ENCODE peak calls at places on chromosomes 1 and 21, in six cellular contexts. J is K562, R is H1, Y is HepG2, Z is GM12878, G is HCT116. N is an unnamed sample.
A peak's percentile ranks its signal among the peaks of the same experiment; 100 is the strongest.

GRCh38 chr1:42736571-42737200 is 3.4 kb downstream of the CLDN19 start:
- DNase-seq in Z (no peak), J (no peak), R (no peak), G (no peak), Y (no peak), N (no peak)

GRCh38 chr1:91513160-91513559 is 12.5 kb downstream of the CDC7 start:
- DNase-seq in Y (no peak), R (no peak), Z (no peak), J (no peak), G (no peak), N (no peak)

GRCh38 chr1:63777965-63778880 is 4.4 kb downstream of the ROR1 start:
- DNase-seq in J (no peak), R (no peak), Z (no peak), Y (no peak), G (no peak), N (no peak)

GRCh38 chr1:220044683-220045355 is 1.5 kb downstream of the EPRS1 start:
- DNase-seq in Y (peak; percentile 3), Z (no peak), J (no peak), R (no peak), G (no peak), N (no peak)

GRCh38 chr1:12486401-12487005 is 131.5 kb downstream of the DHRS3 start:
- DNase-seq in Z (no peak), G (peak; percentile 67), Y (no peak), R (no peak), J (no peak), N (no peak)

GRCh38 chr1:218030846-218031245 is 254.2 kb upstream of the RRP15 start:
- DNase-seq in R (no peak), Y (no peak), J (no peak), Z (no peak), G (no peak), N (no peak)

GRCh38 chr1:35505911-35506798 is 51.0 kb downstream of the KIAA0319L start:
- DNase-seq in G (peak; percentile 13), Z (peak; percentile 95), R (no peak), Y (no peak), J (peak; percentile 73), N (no peak)

GRCh38 chr21:24941316-24942185 is 665.7 kb downstream of the MRPL39 start:
- DNase-seq in Y (no peak), J (no peak), G (no peak), R (no peak), Z (no peak), N (peak; percentile 27)

GRCh38 chr1:244353572-244354091 is 98.1 kb downstream of the ADSS2 start:
- DNase-seq in R (no peak), Z (no peak), G (peak; percentile 77), J (peak; percentile 86), Y (peak; percentile 37), N (peak; percentile 79)

GRCh38 chr1:226660410-226661182 is 78.5 kb downstream of the ITPKB start:
- DNase-seq in G (no peak), Y (no peak), J (no peak), Z (no peak), R (no peak), N (no peak)

GRCh38 chr1:189607477-189608096 is 870.1 kb downstream of the BRINP3 start:
- DNase-seq in J (no peak), G (no peak), R (no peak), Y (no peak), Z (no peak), N (no peak)

GRCh38 chr1:87240661-87241285 is 87.9 kb upstream of the LMO4 start:
- DNase-seq in R (no peak), Z (no peak), J (no peak), Y (no peak), G (no peak), N (no peak)

GRCh38 chr1:154860154-154860870 is 9.8 kb downstream of the KCNN3 start:
- DNase-seq in R (no peak), Z (peak; percentile 96), Y (no peak), J (peak; percentile 52), G (no peak), N (no peak)

GRCh38 chr1:184982002-184982954 is 8.0 kb upstream of the NIBAN1 start:
- DNase-seq in Y (peak; percentile 42), R (peak; percentile 75), J (peak; percentile 78), G (peak; percentile 37), Z (no peak), N (peak; percentile 64)

GRCh38 chr1:110555807-110556470 is 37.0 kb upstream of the KCNA10 start:
- DNase-seq in J (no peak), Y (no peak), R (no peak), G (no peak), Z (no peak), N (no peak)

GRCh38 chr1:212595787-212596714 is 12.5 kb upstream of the ATF3 start:
- DNase-seq in G (peak; percentile 68), R (no peak), Z (peak; percentile 90), J (peak; percentile 67), Y (peak; percentile 73), N (no peak)

GRCh38 chr1:175314300-175314699 is 121.7 kb upstream of the KIAA0040 start:
- DNase-seq in Y (no peak), R (no peak), G (no peak), J (no peak), Z (no peak), N (no peak)

GRCh38 chr21:31278511-31279155 is 65.4 kb downstream of the TIAM1 start:
- DNase-seq in Y (no peak), J (no peak), R (no peak), Z (no peak), G (no peak), N (no peak)

GRCh38 chr1:21594935-21595897 is 73.9 kb downstream of the RAP1GAP start:
- DNase-seq in G (peak; percentile 23), Y (peak; percentile 49), Z (no peak), R (peak; percentile 93), J (peak; percentile 82), N (no peak)

GRCh38 chr1:111990878-111991760 is 1.7 kb upstream of the KCND3 start:
- DNase-seq in Y (peak; percentile 11), J (peak; percentile 33), R (peak; percentile 80), G (peak; percentile 54), Z (no peak), N (peak; percentile 74)

GRCh38 chr1:221841291-221841982 is 99.5 kb upstream of the DUSP10 start:
- DNase-seq in J (no peak), R (no peak), Y (no peak), G (no peak), Z (no peak), N (no peak)

GRCh38 chr1:221839321-221839720 is 97.4 kb upstream of the DUSP10 start:
- DNase-seq in Z (peak; percentile 44), J (no peak), G (no peak), R (no peak), Y (no peak), N (no peak)

GRCh38 chr1:221837886-221838285 is 96.0 kb upstream of the DUSP10 start:
- DNase-seq in G (no peak), J (no peak), Y (no peak), Z (peak; percentile 59), R (no peak), N (no peak)

GRCh38 chr1:221840511-221841243 is 98.8 kb upstream of the DUSP10 start:
- DNase-seq in R (no peak), Z (peak; percentile 71), G (no peak), J (no peak), Y (no peak), N (no peak)

GRCh38 chr1:221839794-221840395 is 98.0 kb upstream of the DUSP10 start:
- DNase-seq in R (no peak), Y (peak; percentile 26), G (peak; percentile 57), J (no peak), Z (peak; percentile 94), N (no peak)
- H3K9ac ChIP-seq in R (no peak overlapping the region), Y (no peak overlapping the region), G (no peak overlapping the region), J (no peak overlapping the region), Z (no peak overlapping the region), N (no peak overlapping the region)

DNA sequence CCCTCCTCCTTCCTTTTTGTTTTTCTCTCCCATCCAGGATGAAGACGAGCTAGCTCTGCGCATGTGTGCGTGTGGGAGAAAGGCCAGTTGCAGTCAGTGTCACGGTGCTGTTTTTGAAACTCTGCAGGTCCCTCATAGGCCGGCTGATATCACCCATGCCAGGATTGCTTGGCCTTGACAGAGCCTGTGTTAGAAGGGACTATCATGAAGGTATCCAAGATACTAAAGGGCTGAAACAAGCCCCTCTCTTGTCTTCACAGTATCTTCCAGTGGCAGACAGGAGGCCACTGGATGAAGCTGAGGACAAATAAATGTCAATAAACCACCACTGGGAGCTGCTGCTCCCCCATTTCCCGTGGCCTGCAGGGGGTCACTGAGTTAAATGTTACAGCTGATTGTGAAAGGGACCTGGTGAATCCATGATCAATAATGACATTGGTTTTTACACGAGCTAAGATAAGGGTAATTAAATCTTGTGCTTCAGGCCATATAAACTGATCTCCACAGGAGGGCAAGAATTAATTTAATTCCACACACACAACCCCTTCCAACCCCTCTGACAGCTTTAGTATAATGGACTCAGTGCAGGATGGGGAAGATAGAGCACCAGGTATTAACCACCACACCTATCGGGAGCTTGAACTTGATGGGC is 64.6 kb upstream of the TARBP1 start:
- DNase-seq in Z (no peak), G (no peak), Y (no peak), J (peak; percentile 39), R (no peak), N (no peak)
- TF ChIP-seq ZNF274 in Z (no peak), G (no peak), Y (no peak), J (no peak), R (no peak), N (no peak)

GRCh38 chr1:206706806-206707205 is 22.1 kb downstream of the MAPKAPK2 start:
- DNase-seq in Y (no peak), R (no peak), J (no peak), Z (no peak), G (no peak), N (no peak)
- H3K9ac ChIP-seq in Y (no peak overlapping the region), R (no peak overlapping the region), J (no peak overlapping the region), Z (no peak overlapping the region), G (no peak overlapping the region), N (no peak overlapping the region)

DNA sequence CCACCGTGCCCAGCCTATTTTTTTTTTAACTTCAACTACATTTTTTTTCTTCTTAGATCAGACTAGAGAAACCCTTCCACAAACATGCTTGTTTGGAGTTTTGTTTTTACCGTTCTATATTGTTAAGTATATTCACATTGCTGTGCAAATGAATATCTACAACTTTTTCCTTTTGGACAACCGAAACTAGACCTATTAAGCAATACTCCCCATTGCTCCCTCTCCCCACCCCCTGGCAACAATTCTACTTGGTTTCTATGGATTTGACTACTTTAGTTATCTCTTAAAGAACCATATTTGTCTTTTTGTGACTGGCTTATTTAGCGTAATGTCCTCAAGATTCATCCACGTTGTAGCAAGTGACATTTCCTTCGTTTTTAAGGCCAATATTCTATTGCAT is 19.1 kb downstream of the ETNK2 start:
- DNase-seq in G (no peak), Y (no peak), R (no peak), J (no peak), Z (no peak), N (no peak)
- TF ChIP-seq ZNF274 in G (no peak), Y (no peak), R (no peak), J (no peak), Z (no peak), N (no peak)

GRCh38 chr1:18945401-18945849 is 11.1 kb downstream of the IFFO2 start:
- DNase-seq in G (no peak), J (no peak), Z (no peak), Y (no peak), R (peak; percentile 68), N (no peak)
- H3K9ac ChIP-seq in G (no peak overlapping the region), J (no peak overlapping the region), Z (no peak overlapping the region), Y (no peak overlapping the region), R (no peak overlapping the region), N (peak overlapping the region; percentile 45)

GRCh38 chr1:182415789-182416188 is 15.3 kb upstream of the TEDDM1 start:
- DNase-seq in G (no peak), J (no peak), R (no peak), Y (no peak), Z (no peak), N (no peak)
- TF ChIP-seq ZNF274 in G (no peak), J (no peak), R (no peak), Y (no peak), Z (no peak), N (no peak)

N was measured in NT2/D1.